ENCODE peak calls at places on chromosomes 1 and 21, in seven cellular contexts. One of them, this sample, is unnamed.

GRCh38 chr21:29521872-29522271 is 223.2 kb downstream of the BACH1 start:
- DNase-seq in thyroid gland: no peak
- DNase-seq in heart left ventricle: no peak
- DNase-seq in uterus: no peak
- DNase-seq in left ventricle myocardium inferior: no peak
- DNase-seq in ascending aorta: no peak
- DNase-seq in body of pancreas: no peak
- DNase-seq in this sample: no peak

GRCh38 chr1:24927886-24928630 is 2.0 kb downstream of the RUNX3 start:
- DNase-seq in body of pancreas: no peak
- DNase-seq in ascending aorta: no peak
- DNase-seq in left ventricle myocardium inferior: no peak
- DNase-seq in heart left ventricle: no peak
- DNase-seq in thyroid gland: no peak
- DNase-seq in uterus: no peak
- DNase-seq in this sample: no peak

GRCh38 chr1:52632732-52633290 is at the start of gene SHISAL2A:
- DNase-seq in uterus: no peak
- DNase-seq in heart left ventricle: peak; percentile 20
- DNase-seq in thyroid gland: peak; percentile 60
- DNase-seq in left ventricle myocardium inferior: peak; percentile 31
- DNase-seq in body of pancreas: peak; percentile 40
- DNase-seq in ascending aorta: no peak
- DNase-seq in this sample: no peak

GRCh38 chr1:118859999-118860398 is 128.1 kb downstream of the TBX15 start:
- DNase-seq in ascending aorta: no peak
- DNase-seq in heart left ventricle: no peak
- DNase-seq in body of pancreas: no peak
- DNase-seq in left ventricle myocardium inferior: no peak
- DNase-seq in thyroid gland: peak; percentile 36
- DNase-seq in uterus: no peak
- DNase-seq in this sample: no peak

GRCh38 chr1:42210421-42211133 is 46.0 kb upstream of the GUCA2A start:
- DNase-seq in ascending aorta: no peak
- DNase-seq in heart left ventricle: no peak
- DNase-seq in thyroid gland: no peak
- DNase-seq in body of pancreas: no peak
- DNase-seq in uterus: no peak
- DNase-seq in left ventricle myocardium inferior: no peak
- DNase-seq in this sample: no peak

GRCh38 chr1:52238887-52239707 is 97.2 kb downstream of the ZFYVE9 start:
- DNase-seq in uterus: no peak
- DNase-seq in left ventricle myocardium inferior: no peak
- DNase-seq in body of pancreas: no peak
- DNase-seq in thyroid gland: no peak
- DNase-seq in heart left ventricle: no peak
- DNase-seq in ascending aorta: no peak
- DNase-seq in this sample: no peak

GRCh38 chr1:207316141-207316540 is 5.3 kb upstream of the CD55 start:
- DNase-seq in body of pancreas: peak; percentile 89
- DNase-seq in uterus: no peak
- DNase-seq in heart left ventricle: no peak
- DNase-seq in ascending aorta: no peak
- DNase-seq in thyroid gland: peak; percentile 23
- DNase-seq in left ventricle myocardium inferior: no peak
- DNase-seq in this sample: no peak

GRCh38 chr1:59026472-59026948 is 242.7 kb upstream of the JUN start:
- DNase-seq in left ventricle myocardium inferior: no peak
- DNase-seq in thyroid gland: no peak
- DNase-seq in ascending aorta: no peak
- DNase-seq in heart left ventricle: no peak
- DNase-seq in body of pancreas: no peak
- DNase-seq in uterus: no peak
- DNase-seq in this sample: no peak

GRCh38 chr1:181504294-181505115 is 21.2 kb downstream of the CACNA1E start:
- DNase-seq in left ventricle myocardium inferior: no peak
- DNase-seq in thyroid gland: no peak
- DNase-seq in uterus: no peak
- DNase-seq in ascending aorta: no peak
- DNase-seq in body of pancreas: no peak
- DNase-seq in heart left ventricle: no peak
- DNase-seq in this sample: no peak

GRCh38 chr1:162396201-162396906 is 14.8 kb downstream of the C1orf226 start:
- DNase-seq in body of pancreas: no peak
- DNase-seq in heart left ventricle: no peak
- DNase-seq in thyroid gland: no peak
- DNase-seq in uterus: no peak
- DNase-seq in left ventricle myocardium inferior: no peak
- DNase-seq in ascending aorta: no peak
- DNase-seq in this sample: no peak

GRCh38 chr1:45840704-45841103 is 37.3 kb downstream of the MAST2 start:
- DNase-seq in thyroid gland: peak; percentile 63
- DNase-seq in heart left ventricle: no peak
- DNase-seq in left ventricle myocardium inferior: no peak
- DNase-seq in body of pancreas: no peak
- DNase-seq in uterus: no peak
- DNase-seq in ascending aorta: no peak
- DNase-seq in this sample: no peak

GRCh38 chr21:43001316-43001715 is 27.0 kb downstream of the PKNOX1 start:
- DNase-seq in ascending aorta: no peak
- DNase-seq in thyroid gland: peak; percentile 62
- DNase-seq in heart left ventricle: no peak
- DNase-seq in uterus: peak; percentile 37
- DNase-seq in body of pancreas: no peak
- DNase-seq in left ventricle myocardium inferior: no peak
- DNase-seq in this sample: no peak

GRCh38 chr1:232786845-232787455 is 18.3 kb upstream of the MAP10 start:
- DNase-seq in uterus: no peak
- DNase-seq in left ventricle myocardium inferior: no peak
- DNase-seq in body of pancreas: no peak
- DNase-seq in heart left ventricle: no peak
- DNase-seq in thyroid gland: no peak
- DNase-seq in ascending aorta: no peak
- DNase-seq in this sample: no peak

GRCh38 chr1:203327684-203328457 is 22.6 kb downstream of the BTG2 start:
- DNase-seq in left ventricle myocardium inferior: peak; percentile 63
- DNase-seq in thyroid gland: no peak
- DNase-seq in heart left ventricle: no peak
- DNase-seq in body of pancreas: no peak
- DNase-seq in uterus: no peak
- DNase-seq in ascending aorta: peak; percentile 35
- DNase-seq in this sample: peak; percentile 55

GRCh38 chr21:34771512-34772028 is 102.8 kb downstream of the CLIC6 start:
- DNase-seq in thyroid gland: no peak
- DNase-seq in heart left ventricle: no peak
- DNase-seq in uterus: no peak
- DNase-seq in body of pancreas: no peak
- DNase-seq in ascending aorta: no peak
- DNase-seq in left ventricle myocardium inferior: no peak
- DNase-seq in this sample: no peak

GRCh38 chr1:1004780-1005697 is 5.1 kb upstream of the HES4 start:
- DNase-seq in left ventricle myocardium inferior: no peak
- DNase-seq in ascending aorta: no peak
- DNase-seq in heart left ventricle: peak; percentile 48
- DNase-seq in uterus: no peak
- DNase-seq in thyroid gland: peak; percentile 97
- DNase-seq in body of pancreas: peak; percentile 80
- DNase-seq in this sample: no peak

GRCh38 chr1:239253032-239253431 is 133.3 kb upstream of the CHRM3 start:
- DNase-seq in uterus: no peak
- DNase-seq in body of pancreas: no peak
- DNase-seq in heart left ventricle: no peak
- DNase-seq in left ventricle myocardium inferior: no peak
- DNase-seq in thyroid gland: no peak
- DNase-seq in ascending aorta: no peak
- DNase-seq in this sample: no peak

GRCh38 chr1:36306902-36307456 is 811 bp downstream of the SH3D21 start:
- DNase-seq in body of pancreas: peak; percentile 92
- DNase-seq in heart left ventricle: peak; percentile 92
- DNase-seq in thyroid gland: peak; percentile 94
- DNase-seq in uterus: peak; percentile 95
- DNase-seq in ascending aorta: peak; percentile 79
- DNase-seq in left ventricle myocardium inferior: peak; percentile 94
- DNase-seq in this sample: peak; percentile 79
- H3K27ac ChIP-seq in body of pancreas: no peak overlapping the region
- H3K27ac ChIP-seq in heart left ventricle: peak overlapping the region; percentile 67
- H3K27ac ChIP-seq in thyroid gland: peak overlapping the region; percentile 85
- H3K27ac ChIP-seq in uterus: peak overlapping the region; percentile 78
- H3K27ac ChIP-seq in ascending aorta: peak overlapping the region; percentile 69
- H3K27ac ChIP-seq in left ventricle myocardium inferior: peak overlapping the region; percentile 88
- H3K27ac ChIP-seq in this sample: peak overlapping the region; percentile 65

GRCh38 chr1:228333739-228334115 is 72.9 kb downstream of the TRIM11 start:
- DNase-seq in left ventricle myocardium inferior: no peak
- DNase-seq in heart left ventricle: no peak
- DNase-seq in thyroid gland: no peak
- DNase-seq in uterus: no peak
- DNase-seq in ascending aorta: no peak
- DNase-seq in body of pancreas: no peak
- DNase-seq in this sample: peak; percentile 9

GRCh38 chr1:228334954-228335353 is 71.7 kb downstream of the TRIM11 start:
- DNase-seq in left ventricle myocardium inferior: no peak
- DNase-seq in body of pancreas: no peak
- DNase-seq in ascending aorta: no peak
- DNase-seq in heart left ventricle: no peak
- DNase-seq in thyroid gland: no peak
- DNase-seq in uterus: no peak
- DNase-seq in this sample: no peak

GRCh38 chr1:228335406-228336307 is 71.0 kb downstream of the TRIM11 start:
- DNase-seq in thyroid gland: no peak
- DNase-seq in heart left ventricle: peak; percentile 4
- DNase-seq in ascending aorta: no peak
- DNase-seq in body of pancreas: no peak
- DNase-seq in uterus: no peak
- DNase-seq in left ventricle myocardium inferior: peak; percentile 0
- DNase-seq in this sample: no peak

GRCh38 chr1:228334226-228334935 is 72.3 kb downstream of the TRIM11 start:
- DNase-seq in uterus: peak; percentile 10
- DNase-seq in ascending aorta: no peak
- DNase-seq in thyroid gland: no peak
- DNase-seq in left ventricle myocardium inferior: no peak
- DNase-seq in heart left ventricle: peak; percentile 4
- DNase-seq in body of pancreas: no peak
- DNase-seq in this sample: no peak

GRCh38 chr1:228332797-228333738 is 73.6 kb downstream of the TRIM11 start:
- DNase-seq in thyroid gland: no peak
- DNase-seq in left ventricle myocardium inferior: no peak
- DNase-seq in heart left ventricle: peak; percentile 5
- DNase-seq in body of pancreas: no peak
- DNase-seq in ascending aorta: no peak
- DNase-seq in uterus: no peak
- DNase-seq in this sample: no peak
- H3K4me1 ChIP-seq in thyroid gland: no peaks in the 10 kb centered on the region
- H3K4me1 ChIP-seq in left ventricle myocardium inferior: peaks cover 25% of the 10 kb centered on the region
- H3K4me1 ChIP-seq in heart left ventricle: no peaks in the 10 kb centered on the region
- H3K4me1 ChIP-seq in body of pancreas: no peaks in the 10 kb centered on the region
- H3K4me1 ChIP-seq in ascending aorta: no peaks in the 10 kb centered on the region
- H3K4me1 ChIP-seq in uterus: no peaks in the 10 kb centered on the region
- H3K4me1 ChIP-seq in this sample: no peaks in the 10 kb centered on the region

DNA sequence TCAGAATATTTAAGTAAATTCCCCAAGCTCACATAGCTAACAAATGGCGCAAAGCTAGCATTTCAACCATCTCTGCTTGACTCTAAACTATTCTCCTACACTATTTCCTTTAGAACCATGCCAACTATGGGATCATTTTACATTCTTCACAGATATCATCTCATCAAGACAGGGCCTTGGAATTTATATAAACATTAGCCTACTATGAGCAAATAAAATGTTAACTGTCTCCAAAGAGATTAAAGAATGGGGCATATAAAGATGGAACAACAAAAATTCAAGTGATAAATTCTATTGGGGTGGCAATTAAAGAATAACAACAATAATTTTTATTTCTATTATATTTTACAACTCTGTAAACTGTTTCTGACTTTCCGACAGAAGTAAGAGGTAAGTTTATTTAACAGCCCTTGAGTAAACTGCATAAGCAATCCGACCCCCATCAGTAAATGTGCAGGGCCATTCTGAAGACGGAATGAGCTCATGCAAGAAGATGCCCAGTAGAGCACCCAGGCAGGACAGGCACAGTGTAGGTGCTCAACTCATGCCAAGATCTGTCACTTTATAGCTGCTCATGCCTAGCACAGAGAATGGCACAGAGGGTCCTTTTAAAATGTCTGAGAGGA is 261.9 kb downstream of the VAV3 start:
- DNase-seq in thyroid gland: no peak
- DNase-seq in body of pancreas: no peak
- DNase-seq in uterus: no peak
- DNase-seq in ascending aorta: no peak
- DNase-seq in heart left ventricle: no peak
- DNase-seq in left ventricle myocardium inferior: no peak
- DNase-seq in this sample: no peak
- TF ChIP-seq CTCF in thyroid gland: no peak
- TF ChIP-seq CTCF in body of pancreas: no peak
- TF ChIP-seq CTCF in uterus: no peak
- TF ChIP-seq CTCF in ascending aorta: no peak
- TF ChIP-seq CTCF in heart left ventricle: no peak
- TF ChIP-seq CTCF in left ventricle myocardium inferior: no peak
- TF ChIP-seq CTCF in this sample: no peak

GRCh38 chr1:38791892-38792291 is 67.7 kb downstream of the RRAGC start:
- DNase-seq in ascending aorta: no peak
- DNase-seq in body of pancreas: no peak
- DNase-seq in thyroid gland: no peak
- DNase-seq in left ventricle myocardium inferior: no peak
- DNase-seq in uterus: no peak
- DNase-seq in heart left ventricle: no peak
- DNase-seq in this sample: no peak
- H3K27ac ChIP-seq in ascending aorta: no peak overlapping the region
- H3K27ac ChIP-seq in body of pancreas: no peak overlapping the region
- H3K27ac ChIP-seq in thyroid gland: no peak overlapping the region
- H3K27ac ChIP-seq in left ventricle myocardium inferior: no peak overlapping the region
- H3K27ac ChIP-seq in uterus: no peak overlapping the region
- H3K27ac ChIP-seq in heart left ventricle: no peak overlapping the region
- H3K27ac ChIP-seq in this sample: no peak overlapping the region

GRCh38 chr1:154863702-154864174 is 6.3 kb downstream of the KCNN3 start:
- DNase-seq in uterus: no peak
- DNase-seq in heart left ventricle: no peak
- DNase-seq in ascending aorta: no peak
- DNase-seq in left ventricle myocardium inferior: no peak
- DNase-seq in thyroid gland: peak; percentile 22
- DNase-seq in body of pancreas: no peak
- DNase-seq in this sample: no peak

GRCh38 chr1:154862927-154863701 is 7.0 kb downstream of the KCNN3 start:
- DNase-seq in body of pancreas: peak; percentile 23
- DNase-seq in ascending aorta: no peak
- DNase-seq in thyroid gland: no peak
- DNase-seq in uterus: no peak
- DNase-seq in left ventricle myocardium inferior: no peak
- DNase-seq in heart left ventricle: no peak
- DNase-seq in this sample: no peak

GRCh38 chr1:154865442-154866256 is 4.4 kb downstream of the KCNN3 start:
- DNase-seq in uterus: no peak
- DNase-seq in thyroid gland: no peak
- DNase-seq in left ventricle myocardium inferior: no peak
- DNase-seq in body of pancreas: peak; percentile 42
- DNase-seq in heart left ventricle: no peak
- DNase-seq in ascending aorta: no peak
- DNase-seq in this sample: no peak

GRCh38 chr1:154866257-154866994 is 3.7 kb downstream of the KCNN3 start:
- DNase-seq in thyroid gland: no peak
- DNase-seq in body of pancreas: no peak
- DNase-seq in heart left ventricle: no peak
- DNase-seq in ascending aorta: no peak
- DNase-seq in left ventricle myocardium inferior: no peak
- DNase-seq in uterus: no peak
- DNase-seq in this sample: no peak

GRCh38 chr1:154864189-154864985 is 5.7 kb downstream of the KCNN3 start:
- DNase-seq in body of pancreas: no peak
- DNase-seq in heart left ventricle: no peak
- DNase-seq in uterus: no peak
- DNase-seq in ascending aorta: no peak
- DNase-seq in thyroid gland: no peak
- DNase-seq in left ventricle myocardium inferior: no peak
- DNase-seq in this sample: no peak
- H3K4me1 ChIP-seq in body of pancreas: peaks cover 14% of the 10 kb centered on the region
- H3K4me1 ChIP-seq in heart left ventricle: peaks cover 3% of the 10 kb centered on the region
- H3K4me1 ChIP-seq in uterus: no peaks in the 10 kb centered on the region
- H3K4me1 ChIP-seq in ascending aorta: peaks cover 14% of the 10 kb centered on the region
- H3K4me1 ChIP-seq in thyroid gland: peaks cover 6% of the 10 kb centered on the region
- H3K4me1 ChIP-seq in left ventricle myocardium inferior: peaks cover 81% of the 10 kb centered on the region
- H3K4me1 ChIP-seq in this sample: peaks cover 9% of the 10 kb centered on the region

This sample was measured in tibial nerve.